ENCODE peak calls at places on chromosome 22, in ten cellular contexts. E is neural progenitor cell; W is Peyer's patch; S is A549; T is CD4-positive, alpha-beta memory T cell; I is fibroblast of lung; V is cardiac muscle cell; R is adrenal gland; Q is aorta; H is AG04450. C is an unnamed sample.

GRCh38 chr22:45864959-45865496 is 111.9 kb downstream of the WNT7B start:
- DNase-seq in E (no peak), W (no peak), S (no peak), T (no peak), I (no peak), V (no peak), R (no peak), Q (no peak), H (no peak), C (no peak)

GRCh38 chr22:50406416-50407170 is 63.5 kb downstream of the PPP6R2 start:
- DNase-seq in E (no peak), W (no peak), S (no peak), T (no peak), I (no peak), V (no peak), R (no peak), Q (no peak), H (no peak), C (no peak)

GRCh38 chr22:20187777-20188566 is 37.1 kb upstream of the CCDC188 start:
- DNase-seq in E (no peak), W (no peak), S (no peak), T (no peak), I (no peak), V (no peak), R (no peak), Q (no peak), H (no peak), C (no peak)

GRCh38 chr22:29205598-29206371 is at the start of gene EMID1:
- DNase-seq in E (peak), W (no peak), S (no peak), T (peak), I (peak), V (peak), R (no peak), Q (no peak), H (no peak), C (peak)

GRCh38 chr22:19679476-19680099 is 34.7 kb upstream of the SEPTIN5 start:
- DNase-seq in E (peak), W (no peak), S (peak), T (peak), I (no peak), V (peak), R (peak), Q (peak), H (no peak), C (no peak)

GRCh38 chr22:42892156-42892555 is 35.1 kb upstream of the ARFGAP3 start:
- DNase-seq in E (no peak), W (no peak), S (no peak), T (no peak), I (no peak), V (no peak), R (no peak), Q (no peak), H (no peak), C (no peak)

GRCh38 chr22:30245985-30246901 is at the start of gene LIF:
- DNase-seq in E (peak), W (no peak), S (no peak), T (peak), I (peak), V (peak), R (no peak), Q (no peak), H (peak), C (no peak)

GRCh38 chr22:30947821-30948454 is 20.6 kb downstream of the MORC2 start:
- DNase-seq in E (peak), W (no peak), S (no peak), T (peak), I (peak), V (peak), R (no peak), Q (no peak), H (peak), C (no peak)

GRCh38 chr22:42604403-42604802 is 10.3 kb downstream of the POLDIP3 start:
- DNase-seq in E (no peak), W (no peak), S (no peak), T (no peak), I (peak), V (peak), R (no peak), Q (no peak), H (no peak), C (no peak)

GRCh38 chr22:28976588-28976987 is 85.0 kb downstream of the C22orf31 start:
- DNase-seq in E (no peak), W (no peak), S (no peak), T (no peak), I (peak), V (no peak), R (no peak), Q (no peak), H (peak), C (no peak)

DNA sequence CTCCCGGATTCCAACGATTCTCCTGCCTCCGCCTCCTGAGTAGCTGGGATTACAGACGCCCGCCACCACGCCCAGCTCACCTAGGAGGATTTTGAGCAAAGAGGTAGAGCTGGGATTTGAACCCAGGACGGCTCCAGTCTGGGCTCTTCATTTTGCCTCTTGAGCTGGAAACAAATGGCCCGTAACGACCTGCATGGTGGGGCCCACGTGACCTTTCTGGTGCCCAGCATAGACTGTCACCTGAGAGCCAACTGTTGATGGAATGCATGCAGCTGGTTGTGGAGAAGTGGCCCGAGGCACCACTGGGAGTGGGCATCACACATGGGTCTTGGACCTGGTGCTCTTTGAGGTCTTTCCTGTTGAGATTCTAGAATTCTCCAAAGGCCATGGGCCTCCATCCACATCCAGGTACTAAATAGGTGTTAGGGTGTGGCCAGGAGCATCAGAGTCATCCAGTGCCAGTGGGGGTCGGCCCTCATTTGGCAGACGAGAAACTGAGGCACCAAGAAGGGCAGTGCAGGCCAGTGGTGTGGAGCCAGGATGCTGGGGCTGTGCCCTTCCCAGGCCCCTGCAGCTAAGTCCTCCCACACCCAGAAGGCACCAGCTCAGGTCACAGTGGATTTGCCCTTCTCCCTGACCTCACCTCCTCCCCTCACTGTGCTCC is 3.9 kb downstream of the ATF4 start:
- DNase-seq in E (no peak), W (no peak), S (no peak), T (no peak), I (no peak), V (no peak), R (no peak), Q (no peak), H (no peak), C (no peak)
- H3K4me3 ChIP-seq in E (no peak), W (no peak), S (no peak), T (no peak), I (peak), V (no peak), R (no peak), Q (no peak), H (no peak), C (no peak)

GRCh38 chr22:36300396-36301212 is 47.7 kb downstream of the APOL1 start:
- DNase-seq in E (no peak), W (peak), S (no peak), T (no peak), I (no peak), V (no peak), R (no peak), Q (no peak), H (no peak), C (no peak)
- H3K27ac ChIP-seq in E (no peak), W (peak), S (no peak), T (peak), I (peak), V (no peak), R (no peak), Q (no peak), H (peak), C (no peak)

DNA sequence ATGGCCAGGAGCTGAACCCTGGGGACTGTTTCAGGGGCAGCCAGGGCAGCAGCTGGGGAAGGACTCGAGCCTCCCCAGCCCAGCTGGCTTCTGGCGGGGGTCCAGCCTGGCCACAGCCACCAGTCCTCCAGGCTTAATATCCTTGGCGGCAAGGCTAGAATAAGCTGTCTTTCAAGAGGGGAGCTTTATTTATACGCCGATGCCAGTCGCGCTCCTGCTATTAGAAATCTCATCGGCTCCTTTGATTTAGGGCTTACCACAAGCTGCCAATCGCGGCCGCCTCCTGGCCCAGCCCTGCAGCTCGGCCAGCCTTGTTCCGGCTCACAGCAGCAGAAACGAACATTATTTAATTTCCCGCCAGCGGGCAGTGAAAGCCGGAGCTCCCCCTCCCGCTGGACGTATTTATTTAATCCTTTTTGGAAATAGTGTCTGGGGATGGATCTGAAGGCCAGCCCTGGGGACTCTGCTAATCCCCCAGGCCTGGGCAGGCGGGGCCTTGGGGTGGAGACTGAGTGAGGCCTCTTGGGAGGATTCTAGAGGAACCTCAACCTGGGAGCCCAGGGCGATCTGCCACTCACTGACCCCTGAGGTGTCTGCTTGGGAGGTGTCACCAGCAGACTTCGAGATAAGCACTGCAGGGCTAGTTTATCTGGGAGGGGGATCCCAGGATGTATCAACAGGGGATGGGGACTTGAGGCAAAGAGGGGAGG is 363.1 kb downstream of the MN1 start:
- DNase-seq in E (peak), W (no peak), S (no peak), T (no peak), I (peak), V (no peak), R (no peak), Q (peak), H (no peak), C (peak)
- H3K4me3 ChIP-seq in E (no peak), W (no peak), S (no peak), T (no peak), I (no peak), V (no peak), R (no peak), Q (no peak), H (no peak), C (peak)

DNA sequence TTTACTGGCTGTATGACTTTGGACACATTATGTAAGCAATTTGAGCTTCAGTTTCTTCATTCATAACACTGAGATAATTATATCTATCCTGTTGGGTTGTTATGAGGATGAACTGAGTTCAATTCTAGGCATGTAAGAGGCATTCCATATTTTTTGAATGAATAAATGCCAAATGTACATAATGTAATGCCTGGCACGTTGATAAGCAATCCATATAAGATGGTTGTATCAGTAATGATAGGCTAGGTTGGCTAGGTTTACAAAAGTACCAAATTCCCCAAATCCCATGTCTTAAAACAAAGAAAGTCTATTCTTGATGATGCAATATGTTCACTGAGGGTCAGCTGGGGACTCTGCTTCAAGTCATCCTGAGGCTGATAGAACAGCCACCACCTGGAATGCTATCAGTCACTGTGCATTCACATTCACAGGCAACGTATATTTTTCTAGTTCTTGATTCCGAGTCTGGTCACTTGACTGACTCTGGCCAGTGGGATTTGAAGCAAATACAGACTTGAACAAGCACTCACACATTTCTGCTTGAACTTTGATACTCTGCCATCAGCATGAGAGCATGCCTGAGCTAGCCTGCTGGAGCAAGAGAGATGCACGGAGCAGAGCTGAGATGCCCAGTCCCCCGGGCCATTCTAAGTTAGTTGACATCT is 104.0 kb upstream of the TIMP3 start:
- DNase-seq in E (no peak), W (no peak), S (no peak), T (no peak), I (no peak), V (no peak), R (no peak), Q (no peak), H (no peak), C (no peak)
- H3K27ac ChIP-seq in E (no peak), W (no peak), S (no peak), T (no peak), I (no peak), V (no peak), R (no peak), Q (no peak), H (no peak), C (no peak)

GRCh38 chr22:22195265-22196017 is 49.1 kb upstream of the VPREB1 start:
- DNase-seq in E (peak), W (peak), S (peak), T (peak), I (peak), V (peak), R (peak), Q (peak), H (no peak), C (peak)

GRCh38 chr22:22197993-22198402 is 46.6 kb upstream of the VPREB1 start:
- DNase-seq in E (no peak), W (no peak), S (no peak), T (no peak), I (no peak), V (no peak), R (no peak), Q (no peak), H (no peak), C (no peak)

GRCh38 chr22:22196018-22196533 is 48.5 kb upstream of the VPREB1 start:
- DNase-seq in E (no peak), W (no peak), S (no peak), T (no peak), I (no peak), V (no peak), R (no peak), Q (no peak), H (no peak), C (no peak)

GRCh38 chr22:22198751-22199150 is 45.8 kb upstream of the VPREB1 start:
- DNase-seq in E (no peak), W (no peak), S (no peak), T (no peak), I (no peak), V (no peak), R (no peak), Q (no peak), H (no peak), C (no peak)

DNA sequence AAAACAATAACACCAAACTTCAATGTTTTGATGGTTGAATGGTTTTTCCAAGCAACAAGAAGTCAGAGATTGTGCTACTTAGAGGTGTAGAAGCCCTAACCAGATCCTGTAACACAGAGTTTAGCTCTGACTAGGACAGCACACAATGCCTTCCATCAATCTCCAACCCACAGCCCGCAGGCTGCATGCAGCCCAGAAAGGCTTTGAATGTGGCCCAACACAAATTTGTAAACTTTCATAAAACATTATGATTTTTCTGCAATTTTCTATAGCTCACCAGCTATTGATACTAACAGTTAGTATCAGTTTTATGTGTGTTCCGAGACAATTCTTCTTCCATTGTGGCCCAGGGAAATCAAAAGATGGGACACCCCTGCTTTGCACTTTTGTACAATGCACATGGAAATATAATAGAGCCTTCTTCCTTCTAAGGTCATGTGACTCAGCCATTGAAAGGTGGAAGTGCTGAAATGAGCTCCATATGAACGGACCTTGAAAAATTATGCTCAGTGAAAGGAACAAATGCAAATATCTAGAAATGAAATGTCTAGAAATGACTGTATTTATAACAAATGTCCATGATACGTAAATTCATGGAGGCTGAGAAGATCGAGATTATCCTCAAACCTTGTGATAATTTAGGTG is 47.6 kb upstream of the VPREB1 start:
- DNase-seq in E (no peak), W (no peak), S (no peak), T (no peak), I (no peak), V (no peak), R (no peak), Q (no peak), H (no peak), C (no peak)
- H3K4me3 ChIP-seq in E (no peak), W (no peak), S (no peak), T (no peak), I (no peak), V (no peak), R (no peak), Q (no peak), H (no peak), C (no peak)

GRCh38 chr22:17913705-17914282 is 110.6 kb downstream of the MICAL3 start:
- DNase-seq in E (no peak), W (no peak), S (no peak), T (no peak), I (no peak), V (no peak), R (no peak), Q (no peak), H (no peak), C (no peak)
- H3K27ac ChIP-seq in E (no peak), W (no peak), S (no peak), T (no peak), I (no peak), V (peak), R (no peak), Q (no peak), H (no peak), C (no peak)

GRCh38 chr22:37186228-37186996 is 1.6 kb downstream of the C1QTNF6 start:
- DNase-seq in E (peak), W (peak), S (peak), T (peak), I (peak), V (peak), R (no peak), Q (peak), H (peak), C (peak)
- H3K4me3 ChIP-seq in E (no peak), W (no peak), S (peak), T (peak), I (peak), V (no peak), R (no peak), Q (no peak), H (no peak), C (no peak)

GRCh38 chr22:35883028-35883620 is 145.5 kb downstream of the RBFOX2 start:
- DNase-seq in E (peak), W (no peak), S (no peak), T (no peak), I (peak), V (peak), R (no peak), Q (no peak), H (no peak), C (peak)

GRCh38 chr22:35888181-35888870 is 140.3 kb downstream of the RBFOX2 start:
- DNase-seq in E (no peak), W (no peak), S (no peak), T (no peak), I (peak), V (no peak), R (no peak), Q (no peak), H (no peak), C (no peak)

GRCh38 chr22:35887296-35887875 is 141.2 kb downstream of the RBFOX2 start:
- DNase-seq in E (no peak), W (no peak), S (no peak), T (no peak), I (peak), V (no peak), R (no peak), Q (no peak), H (peak), C (no peak)

DNA sequence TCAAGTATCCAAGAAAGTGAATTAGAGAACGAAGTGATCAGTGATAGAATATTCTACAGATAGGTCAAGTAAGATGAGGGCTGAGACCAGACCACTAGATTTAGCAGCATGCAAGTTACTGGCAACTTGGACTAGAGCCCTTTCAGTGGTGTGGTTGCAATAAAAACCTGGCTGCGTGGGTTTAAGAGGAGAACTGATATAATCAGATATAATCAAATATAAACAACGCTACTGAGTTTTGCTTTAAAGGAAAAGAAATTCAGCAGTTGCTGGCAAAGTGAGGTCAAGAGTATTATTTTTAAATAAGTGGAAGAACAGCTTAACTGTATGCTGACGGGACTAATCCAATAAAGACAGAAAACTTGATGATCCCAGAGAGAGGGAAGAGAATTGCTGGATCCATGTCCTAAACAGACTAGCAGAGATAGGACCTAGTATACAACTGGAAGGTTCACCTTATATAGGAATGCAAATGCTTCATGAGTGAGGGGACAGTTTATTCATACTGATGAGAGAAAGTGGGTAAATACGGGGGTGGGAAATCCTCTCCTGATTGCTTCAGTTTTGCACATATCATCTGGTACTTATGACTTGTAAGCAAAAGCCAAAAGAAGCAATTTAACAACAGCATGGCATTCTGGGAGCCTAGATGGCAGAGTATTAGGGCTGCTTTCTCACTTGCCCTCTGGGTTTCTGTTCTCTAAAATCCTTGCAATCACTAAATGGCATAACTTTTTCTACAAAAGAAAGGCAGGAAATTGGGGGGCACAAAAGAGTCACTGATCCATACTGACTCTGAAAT is 146.2 kb downstream of the RBFOX2 start:
- DNase-seq in E (no peak), W (no peak), S (no peak), T (no peak), I (peak), V (no peak), R (no peak), Q (no peak), H (no peak), C (peak)
- H3K27ac ChIP-seq in E (no peak), W (no peak), S (no peak), T (no peak), I (no peak), V (peak), R (no peak), Q (peak), H (no peak), C (peak)